ENCODE peak calls at places on chromosome 7, in nine cellular contexts. One of them, this sample, is unnamed. For H3K4me1, the result is how much of the 10 kb centered on the place peaks cover.

GRCh38 chr7:128389815-128390329 is 19.9 kb downstream of the IMPDH1 start:
- DNase-seq in heart right ventricle: no peak
- DNase-seq in adrenal gland: no peak
- DNase-seq in A673: no peak
- DNase-seq in CD4-positive, alpha-beta memory T cell: no peak
- DNase-seq in right cardiac atrium: no peak
- DNase-seq in H9: no peak
- DNase-seq in thoracic aorta: no peak
- DNase-seq in uterus: no peak
- DNase-seq in this sample: no peak

GRCh38 chr7:130961128-130961601 is 227.2 kb upstream of the KLF14 start:
- DNase-seq in uterus: no peak
- DNase-seq in CD4-positive, alpha-beta memory T cell: peak
- DNase-seq in A673: peak
- DNase-seq in H9: no peak
- DNase-seq in heart right ventricle: no peak
- DNase-seq in thoracic aorta: no peak
- DNase-seq in adrenal gland: no peak
- DNase-seq in right cardiac atrium: no peak
- DNase-seq in this sample: peak

GRCh38 chr7:5677538-5678294 is 103.7 kb downstream of the RNF216 start:
- DNase-seq in CD4-positive, alpha-beta memory T cell: no peak
- DNase-seq in right cardiac atrium: peak
- DNase-seq in A673: peak
- DNase-seq in H9: peak
- DNase-seq in heart right ventricle: peak
- DNase-seq in thoracic aorta: no peak
- DNase-seq in uterus: peak
- DNase-seq in adrenal gland: peak
- DNase-seq in this sample: peak

GRCh38 chr7:82247814-82248433 is 195.7 kb downstream of the CACNA2D1 start:
- DNase-seq in thoracic aorta: no peak
- DNase-seq in adrenal gland: no peak
- DNase-seq in CD4-positive, alpha-beta memory T cell: no peak
- DNase-seq in heart right ventricle: no peak
- DNase-seq in H9: no peak
- DNase-seq in uterus: no peak
- DNase-seq in A673: peak
- DNase-seq in right cardiac atrium: no peak
- DNase-seq in this sample: no peak

GRCh38 chr7:1977876-1978441 is 254.8 kb downstream of the MAD1L1 start:
- DNase-seq in H9: no peak
- DNase-seq in uterus: no peak
- DNase-seq in A673: no peak
- DNase-seq in thoracic aorta: no peak
- DNase-seq in heart right ventricle: no peak
- DNase-seq in right cardiac atrium: peak
- DNase-seq in CD4-positive, alpha-beta memory T cell: no peak
- DNase-seq in adrenal gland: no peak
- DNase-seq in this sample: no peak

GRCh38 chr7:107838816-107839584 is 36.0 kb upstream of the SLC26A3 start:
- DNase-seq in H9: no peak
- DNase-seq in heart right ventricle: no peak
- DNase-seq in uterus: no peak
- DNase-seq in adrenal gland: no peak
- DNase-seq in CD4-positive, alpha-beta memory T cell: no peak
- DNase-seq in thoracic aorta: no peak
- DNase-seq in A673: no peak
- DNase-seq in right cardiac atrium: no peak
- DNase-seq in this sample: no peak

GRCh38 chr7:29488977-29489376 is 74.7 kb upstream of the PRR15 start:
- DNase-seq in H9: no peak
- DNase-seq in CD4-positive, alpha-beta memory T cell: no peak
- DNase-seq in heart right ventricle: no peak
- DNase-seq in uterus: no peak
- DNase-seq in adrenal gland: no peak
- DNase-seq in A673: no peak
- DNase-seq in thoracic aorta: no peak
- DNase-seq in right cardiac atrium: no peak
- DNase-seq in this sample: no peak

GRCh38 chr7:126791306-126791705 is 461.4 kb downstream of the GRM8 start:
- DNase-seq in thoracic aorta: no peak
- DNase-seq in A673: no peak
- DNase-seq in uterus: no peak
- DNase-seq in heart right ventricle: no peak
- DNase-seq in right cardiac atrium: no peak
- DNase-seq in CD4-positive, alpha-beta memory T cell: no peak
- DNase-seq in H9: no peak
- DNase-seq in adrenal gland: no peak
- DNase-seq in this sample: no peak

GRCh38 chr7:103609778-103610177 is 163.8 kb upstream of the SLC26A5 start:
- DNase-seq in A673: no peak
- DNase-seq in thoracic aorta: no peak
- DNase-seq in CD4-positive, alpha-beta memory T cell: no peak
- DNase-seq in right cardiac atrium: no peak
- DNase-seq in uterus: no peak
- DNase-seq in H9: no peak
- DNase-seq in adrenal gland: no peak
- DNase-seq in heart right ventricle: no peak
- DNase-seq in this sample: no peak

GRCh38 chr7:946256-946996 is 8.1 kb downstream of the ADAP1 start:
- DNase-seq in right cardiac atrium: peak
- DNase-seq in A673: no peak
- DNase-seq in heart right ventricle: no peak
- DNase-seq in adrenal gland: no peak
- DNase-seq in uterus: no peak
- DNase-seq in CD4-positive, alpha-beta memory T cell: no peak
- DNase-seq in thoracic aorta: no peak
- DNase-seq in H9: no peak
- DNase-seq in this sample: no peak

GRCh38 chr7:141563956-141564623 is 12.9 kb downstream of the AGK start:
- DNase-seq in H9: peak
- DNase-seq in adrenal gland: no peak
- DNase-seq in uterus: no peak
- DNase-seq in heart right ventricle: no peak
- DNase-seq in right cardiac atrium: no peak
- DNase-seq in A673: no peak
- DNase-seq in CD4-positive, alpha-beta memory T cell: no peak
- DNase-seq in thoracic aorta: no peak
- DNase-seq in this sample: no peak

GRCh38 chr7:88267421-88267820 is 39.3 kb downstream of the STEAP4 start:
- DNase-seq in heart right ventricle: no peak
- DNase-seq in uterus: no peak
- DNase-seq in right cardiac atrium: no peak
- DNase-seq in adrenal gland: no peak
- DNase-seq in thoracic aorta: no peak
- DNase-seq in CD4-positive, alpha-beta memory T cell: no peak
- DNase-seq in A673: no peak
- DNase-seq in H9: no peak
- DNase-seq in this sample: no peak

GRCh38 chr7:146053492-146053891 is 63.1 kb upstream of the CNTNAP2 start:
- DNase-seq in thoracic aorta: no peak
- DNase-seq in H9: no peak
- DNase-seq in CD4-positive, alpha-beta memory T cell: no peak
- DNase-seq in heart right ventricle: no peak
- DNase-seq in uterus: no peak
- DNase-seq in right cardiac atrium: no peak
- DNase-seq in A673: no peak
- DNase-seq in adrenal gland: no peak
- DNase-seq in this sample: no peak

GRCh38 chr7:16028651-16029050 is 342.2 kb upstream of the MEOX2 start:
- DNase-seq in thoracic aorta: no peak
- DNase-seq in uterus: no peak
- DNase-seq in adrenal gland: no peak
- DNase-seq in A673: no peak
- DNase-seq in heart right ventricle: no peak
- DNase-seq in H9: no peak
- DNase-seq in CD4-positive, alpha-beta memory T cell: no peak
- DNase-seq in right cardiac atrium: no peak
- DNase-seq in this sample: no peak

DNA sequence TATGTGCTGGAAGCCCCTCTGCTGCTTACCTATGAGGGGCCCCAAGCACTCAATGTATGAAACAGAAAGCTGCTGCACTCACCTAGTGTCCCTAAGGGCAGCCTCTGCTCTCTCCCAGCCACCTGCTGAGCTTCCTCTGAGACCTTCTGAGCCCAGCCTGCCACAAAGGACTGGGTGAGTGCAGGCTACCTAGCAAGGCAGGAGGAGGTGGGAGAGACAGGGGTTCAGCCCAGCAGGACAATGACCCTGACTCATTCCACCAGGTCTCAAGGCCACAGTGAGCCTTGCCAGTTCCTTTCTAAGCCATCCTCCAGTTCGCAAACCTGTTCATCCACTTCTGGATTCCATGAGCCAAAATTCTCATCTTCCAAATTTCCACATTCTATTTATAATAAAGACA is 16.3 kb downstream of the VOPP1 start:
- DNase-seq in H9: peak
- DNase-seq in thoracic aorta: no peak
- DNase-seq in heart right ventricle: no peak
- DNase-seq in CD4-positive, alpha-beta memory T cell: no peak
- DNase-seq in A673: no peak
- DNase-seq in adrenal gland: no peak
- DNase-seq in right cardiac atrium: no peak
- DNase-seq in uterus: no peak
- DNase-seq in this sample: no peak
- H3K4me1 ChIP-seq in H9: under half
- H3K4me1 ChIP-seq in thoracic aorta: under half
- H3K4me1 ChIP-seq in heart right ventricle: under half
- H3K4me1 ChIP-seq in CD4-positive, alpha-beta memory T cell: half or more
- H3K4me1 ChIP-seq in A673: under half
- H3K4me1 ChIP-seq in adrenal gland: under half
- H3K4me1 ChIP-seq in right cardiac atrium: under half
- H3K4me1 ChIP-seq in uterus: under half
- H3K4me1 ChIP-seq in this sample: under half

DNA sequence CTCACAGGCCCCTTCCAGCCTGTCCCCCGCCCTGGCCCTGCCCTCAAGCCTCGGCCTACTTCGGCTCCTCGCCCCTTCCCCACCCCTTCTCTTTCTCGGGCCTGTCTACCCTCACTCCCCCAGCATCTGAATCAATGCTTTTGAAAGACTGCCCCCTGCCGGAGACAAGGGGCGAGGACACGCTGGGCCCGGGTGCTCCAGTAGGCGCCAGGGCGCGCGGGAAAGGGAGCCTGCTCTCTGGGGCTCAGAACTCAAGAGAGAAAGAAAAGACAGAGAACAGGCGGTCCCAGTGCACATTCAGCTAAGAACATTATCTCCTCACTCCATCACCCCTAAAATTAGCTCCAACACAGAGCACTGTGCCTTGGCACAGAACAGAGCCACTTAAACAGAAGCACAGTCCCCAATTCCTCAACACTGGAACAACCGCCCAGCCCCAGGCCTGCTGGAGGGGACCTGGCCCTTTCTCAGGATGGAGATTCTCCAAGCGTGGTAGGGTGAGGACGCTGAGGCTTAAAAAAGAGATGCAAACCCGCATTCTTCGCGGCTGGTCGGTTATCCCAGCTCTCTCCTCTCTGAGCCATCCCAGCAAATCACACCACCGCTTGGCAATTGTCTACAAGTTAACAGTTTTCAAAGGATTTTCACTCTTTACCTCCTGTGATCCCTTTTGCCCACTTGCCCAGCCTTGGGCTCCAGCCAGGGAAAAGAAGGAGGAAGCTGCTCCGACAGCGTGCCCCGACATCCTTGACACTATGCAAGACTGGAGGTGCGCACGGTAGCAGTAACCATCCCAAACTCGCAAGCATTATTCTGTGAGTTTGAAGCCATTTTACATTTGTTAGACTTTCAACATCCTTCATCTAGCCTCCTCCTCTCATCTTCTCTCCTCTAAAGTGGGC is 2.1 kb downstream of the GIGYF1 start:
- DNase-seq in A673: peak
- DNase-seq in adrenal gland: peak
- DNase-seq in right cardiac atrium: peak
- DNase-seq in H9: peak
- DNase-seq in heart right ventricle: peak
- DNase-seq in uterus: peak
- DNase-seq in thoracic aorta: no peak
- DNase-seq in CD4-positive, alpha-beta memory T cell: peak
- DNase-seq in this sample: peak
- H3K4me1 ChIP-seq in A673: under half
- H3K4me1 ChIP-seq in adrenal gland: under half
- H3K4me1 ChIP-seq in right cardiac atrium: under half
- H3K4me1 ChIP-seq in H9: under half
- H3K4me1 ChIP-seq in heart right ventricle: under half
- H3K4me1 ChIP-seq in uterus: under half
- H3K4me1 ChIP-seq in thoracic aorta: under half
- H3K4me1 ChIP-seq in CD4-positive, alpha-beta memory T cell: under half
- H3K4me1 ChIP-seq in this sample: under half

GRCh38 chr7:27160546-27161213 is 4.2 kb upstream of the HOXA7 start:
- DNase-seq in CD4-positive, alpha-beta memory T cell: peak
- DNase-seq in thoracic aorta: peak
- DNase-seq in uterus: peak
- DNase-seq in A673: peak
- DNase-seq in heart right ventricle: peak
- DNase-seq in adrenal gland: peak
- DNase-seq in H9: peak
- DNase-seq in right cardiac atrium: peak
- DNase-seq in this sample: peak

GRCh38 chr7:27160147-27160545 is 3.7 kb upstream of the HOXA7 start:
- DNase-seq in CD4-positive, alpha-beta memory T cell: no peak
- DNase-seq in H9: peak
- DNase-seq in A673: no peak
- DNase-seq in uterus: peak
- DNase-seq in heart right ventricle: no peak
- DNase-seq in right cardiac atrium: no peak
- DNase-seq in thoracic aorta: no peak
- DNase-seq in adrenal gland: no peak
- DNase-seq in this sample: no peak

GRCh38 chr7:27158436-27159277 is 2.2 kb upstream of the HOXA7 start:
- DNase-seq in heart right ventricle: no peak
- DNase-seq in right cardiac atrium: no peak
- DNase-seq in thoracic aorta: no peak
- DNase-seq in adrenal gland: peak
- DNase-seq in A673: no peak
- DNase-seq in CD4-positive, alpha-beta memory T cell: no peak
- DNase-seq in uterus: peak
- DNase-seq in H9: peak
- DNase-seq in this sample: no peak

GRCh38 chr7:27157717-27158431 is 1.4 kb upstream of the HOXA7 start:
- DNase-seq in H9: peak
- DNase-seq in A673: no peak
- DNase-seq in thoracic aorta: no peak
- DNase-seq in uterus: peak
- DNase-seq in adrenal gland: peak
- DNase-seq in heart right ventricle: no peak
- DNase-seq in right cardiac atrium: no peak
- DNase-seq in CD4-positive, alpha-beta memory T cell: no peak
- DNase-seq in this sample: no peak

GRCh38 chr7:27159278-27160146 is 3.0 kb upstream of the HOXA7 start:
- DNase-seq in H9: peak
- DNase-seq in heart right ventricle: no peak
- DNase-seq in adrenal gland: peak
- DNase-seq in thoracic aorta: no peak
- DNase-seq in uterus: peak
- DNase-seq in CD4-positive, alpha-beta memory T cell: no peak
- DNase-seq in right cardiac atrium: no peak
- DNase-seq in A673: no peak
- DNase-seq in this sample: no peak
- H3K4me1 ChIP-seq in H9: under half
- H3K4me1 ChIP-seq in heart right ventricle: under half
- H3K4me1 ChIP-seq in adrenal gland: under half
- H3K4me1 ChIP-seq in thoracic aorta: under half
- H3K4me1 ChIP-seq in uterus: under half
- H3K4me1 ChIP-seq in CD4-positive, alpha-beta memory T cell: under half
- H3K4me1 ChIP-seq in right cardiac atrium: under half
- H3K4me1 ChIP-seq in A673: under half
- H3K4me1 ChIP-seq in this sample: under half

GRCh38 chr7:76393116-76394031 is 16.1 kb downstream of the SSC4D start:
- DNase-seq in heart right ventricle: peak
- DNase-seq in H9: peak
- DNase-seq in thoracic aorta: peak
- DNase-seq in adrenal gland: peak
- DNase-seq in A673: peak
- DNase-seq in right cardiac atrium: peak
- DNase-seq in uterus: peak
- DNase-seq in CD4-positive, alpha-beta memory T cell: peak
- DNase-seq in this sample: peak
- H3K4me1 ChIP-seq in heart right ventricle: under half
- H3K4me1 ChIP-seq in H9: under half
- H3K4me1 ChIP-seq in thoracic aorta: under half
- H3K4me1 ChIP-seq in adrenal gland: under half
- H3K4me1 ChIP-seq in A673: under half
- H3K4me1 ChIP-seq in right cardiac atrium: under half
- H3K4me1 ChIP-seq in uterus: under half
- H3K4me1 ChIP-seq in CD4-positive, alpha-beta memory T cell: under half
- H3K4me1 ChIP-seq in this sample: under half